ENCODE peak calls at places on chromosomes 16 and 17, in ten cellular contexts. A is cardiac muscle cell; Z is heart right ventricle; F is stomach; T is CD8-positive, alpha-beta memory T cell; Y is H1; S is spleen; N is neural progenitor cell; E is lower lobe of right lung; L is DND-41. V is an unnamed sample.

GRCh38 chr16:58651965-58652348 is 22.3 kb upstream of the CNOT1 start:
- DNase-seq in A (no peak), Z (no peak), F (no peak), T (no peak), Y (no peak), S (no peak), N (no peak), E (no peak), L (no peak), V (no peak)

GRCh38 chr16:59941581-59941980 is 1207.5 kb upstream of the GOT2 start:
- DNase-seq in A (no peak), Z (no peak), F (no peak), T (no peak), Y (no peak), S (no peak), N (no peak), E (no peak), L (no peak), V (no peak)

GRCh38 chr17:79024901-79025737 is 1.1 kb downstream of the C1QTNF1 start:
- DNase-seq in A (peak; percentile 49), Z (peak; percentile 77), F (peak; percentile 43), T (no peak), Y (no peak), S (peak; percentile 66), N (no peak), E (no peak), L (no peak), V (peak; percentile 53)

GRCh38 chr17:16150251-16150859 is 65.0 kb downstream of the NCOR1 start:
- DNase-seq in A (peak; percentile 66), Z (no peak), F (no peak), T (no peak), Y (no peak), S (no peak), N (no peak), E (no peak), L (no peak), V (no peak)

GRCh38 chr17:61555127-61555531 is 35.9 kb downstream of the NACA2 start:
- DNase-seq in A (no peak), Z (no peak), F (no peak), T (no peak), Y (no peak), S (no peak), N (no peak), E (no peak), L (peak; percentile 51), V (no peak)

GRCh38 chr16:2184346-2184745 is 12.1 kb downstream of the CASKIN1 start:
- DNase-seq in A (no peak), Z (no peak), F (no peak), T (no peak), Y (no peak), S (no peak), N (no peak), E (no peak), L (no peak), V (no peak)

GRCh38 chr16:50260206-50261159 is 5.9 kb upstream of the ADCY7 start:
- DNase-seq in A (no peak), Z (no peak), F (no peak), T (no peak), Y (no peak), S (peak; percentile 42), N (no peak), E (no peak), L (no peak), V (peak; percentile 17)

GRCh38 chr16:56425439-56425832 is at the start of gene AMFR:
- DNase-seq in A (peak; percentile 89), Z (peak; percentile 58), F (peak; percentile 72), T (peak; percentile 80), Y (peak; percentile 31), S (peak; percentile 93), N (peak; percentile 95), E (peak; percentile 78), L (peak; percentile 72), V (peak; percentile 80)

GRCh38 chr16:89770367-89770766 is 46.1 kb downstream of the FANCA start:
- DNase-seq in A (no peak), Z (no peak), F (no peak), T (no peak), Y (no peak), S (no peak), N (no peak), E (no peak), L (no peak), V (no peak)

GRCh38 chr16:89765292-89765810 is 44.0 kb downstream of the ZNF276 start:
- DNase-seq in A (no peak), Z (no peak), F (no peak), T (no peak), Y (no peak), S (no peak), N (no peak), E (no peak), L (no peak), V (no peak)

GRCh38 chr16:89761304-89761922 is 40.1 kb downstream of the ZNF276 start:
- DNase-seq in A (no peak), Z (no peak), F (no peak), T (peak; percentile 41), Y (no peak), S (no peak), N (no peak), E (no peak), L (no peak), V (no peak)

GRCh38 chr16:89759742-89760366 is 38.5 kb downstream of the ZNF276 start:
- DNase-seq in A (no peak), Z (no peak), F (no peak), T (no peak), Y (no peak), S (no peak), N (no peak), E (no peak), L (no peak), V (no peak)

GRCh38 chr16:89764711-89765201 is 43.4 kb downstream of the ZNF276 start:
- DNase-seq in A (peak; percentile 5), Z (peak; percentile 26), F (peak; percentile 86), T (peak; percentile 40), Y (no peak), S (peak; percentile 88), N (no peak), E (peak; percentile 77), L (no peak), V (no peak)
- H3K4me3 ChIP-seq in A (no peak overlapping the region), Z (peak overlapping the region; percentile 15), F (peak overlapping the region; percentile 40), T (peak overlapping the region; percentile 52), Y (no peak overlapping the region), S (peak overlapping the region; percentile 21), N (no peak overlapping the region), E (peak overlapping the region; percentile 47), L (no peak overlapping the region), V (no peak overlapping the region)

DNA sequence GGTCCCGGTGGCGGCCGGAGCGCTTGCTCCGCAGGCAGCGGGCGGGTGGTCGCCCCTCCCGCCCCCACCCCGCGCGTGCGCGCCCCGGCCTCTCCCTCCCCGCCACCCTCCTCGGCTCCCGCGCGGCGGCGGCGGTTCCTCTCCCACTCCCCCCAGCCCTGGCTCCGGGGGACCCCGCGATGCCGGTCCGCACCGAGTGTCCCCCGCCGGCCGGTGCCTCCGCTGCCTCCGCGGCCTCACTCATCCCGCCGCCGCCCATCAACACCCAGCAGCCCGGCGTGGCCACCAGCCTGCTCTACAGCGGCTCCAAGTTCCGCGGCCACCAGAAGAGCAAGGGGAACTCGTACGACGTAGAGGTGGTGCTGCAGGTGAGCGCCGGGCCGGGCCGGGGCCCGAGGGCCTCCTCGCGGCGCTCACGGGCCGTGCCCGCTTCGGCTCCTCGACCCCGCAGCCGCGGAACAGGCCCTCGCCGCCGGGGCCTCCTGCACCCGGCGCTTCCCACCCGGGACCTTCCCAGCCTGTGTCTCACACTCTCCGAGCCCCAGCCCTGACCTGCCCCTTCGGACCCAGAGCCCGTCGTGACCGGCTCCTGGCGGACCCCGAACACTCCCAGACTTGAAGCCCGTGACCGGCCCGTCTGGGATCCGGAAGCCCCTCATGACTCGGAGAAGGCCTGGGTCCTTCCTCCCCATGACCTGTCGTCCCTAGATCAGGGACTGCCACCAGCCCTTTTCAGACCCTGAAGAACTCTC is 503 bp downstream of the GID4 start:
- DNase-seq in A (peak; percentile 25), Z (no peak), F (peak; percentile 56), T (no peak), Y (no peak), S (no peak), N (peak; percentile 78), E (peak; percentile 67), L (no peak), V (no peak)
- H3K27ac ChIP-seq in A (peak overlapping the region; percentile 2), Z (peak overlapping the region; percentile 87), F (peak overlapping the region; percentile 89), T (peak overlapping the region; percentile 55), Y (no peak overlapping the region), S (peak overlapping the region; percentile 81), N (no peak overlapping the region), E (peak overlapping the region; percentile 84), L (peak overlapping the region; percentile 76), V (peak overlapping the region; percentile 68)

GRCh38 chr16:57486858-57487834 is 853 bp upstream of the DOK4 start:
- DNase-seq in A (no peak), Z (no peak), F (no peak), T (no peak), Y (no peak), S (peak; percentile 62), N (no peak), E (no peak), L (no peak), V (no peak)
- H3K4me3 ChIP-seq in A (peak overlapping the region; percentile 100), Z (peak overlapping the region; percentile 89), F (peak overlapping the region; percentile 84), T (peak overlapping the region; percentile 43), Y (peak overlapping the region; percentile 79), S (peak overlapping the region; percentile 45), N (no peak overlapping the region), E (peak overlapping the region; percentile 86), L (no peak overlapping the region), V (peak overlapping the region; percentile 41)

GRCh38 chr16:14182999-14183398 is 111.9 kb downstream of the MRTFB start:
- DNase-seq in A (no peak), Z (no peak), F (no peak), T (no peak), Y (no peak), S (no peak), N (no peak), E (no peak), L (no peak), V (no peak)

GRCh38 chr16:14193316-14193871 is 122.3 kb downstream of the MRTFB start:
- DNase-seq in A (no peak), Z (no peak), F (peak; percentile 34), T (no peak), Y (no peak), S (no peak), N (no peak), E (no peak), L (peak; percentile 74), V (no peak)

GRCh38 chr16:14186007-14186953 is 115.2 kb downstream of the MRTFB start:
- DNase-seq in A (peak; percentile 85), Z (peak; percentile 56), F (no peak), T (no peak), Y (peak; percentile 13), S (no peak), N (peak; percentile 74), E (no peak), L (no peak), V (no peak)

GRCh38 chr16:14186954-14187306 is 115.8 kb downstream of the MRTFB start:
- DNase-seq in A (no peak), Z (no peak), F (no peak), T (no peak), Y (no peak), S (no peak), N (no peak), E (no peak), L (no peak), V (no peak)

DNA sequence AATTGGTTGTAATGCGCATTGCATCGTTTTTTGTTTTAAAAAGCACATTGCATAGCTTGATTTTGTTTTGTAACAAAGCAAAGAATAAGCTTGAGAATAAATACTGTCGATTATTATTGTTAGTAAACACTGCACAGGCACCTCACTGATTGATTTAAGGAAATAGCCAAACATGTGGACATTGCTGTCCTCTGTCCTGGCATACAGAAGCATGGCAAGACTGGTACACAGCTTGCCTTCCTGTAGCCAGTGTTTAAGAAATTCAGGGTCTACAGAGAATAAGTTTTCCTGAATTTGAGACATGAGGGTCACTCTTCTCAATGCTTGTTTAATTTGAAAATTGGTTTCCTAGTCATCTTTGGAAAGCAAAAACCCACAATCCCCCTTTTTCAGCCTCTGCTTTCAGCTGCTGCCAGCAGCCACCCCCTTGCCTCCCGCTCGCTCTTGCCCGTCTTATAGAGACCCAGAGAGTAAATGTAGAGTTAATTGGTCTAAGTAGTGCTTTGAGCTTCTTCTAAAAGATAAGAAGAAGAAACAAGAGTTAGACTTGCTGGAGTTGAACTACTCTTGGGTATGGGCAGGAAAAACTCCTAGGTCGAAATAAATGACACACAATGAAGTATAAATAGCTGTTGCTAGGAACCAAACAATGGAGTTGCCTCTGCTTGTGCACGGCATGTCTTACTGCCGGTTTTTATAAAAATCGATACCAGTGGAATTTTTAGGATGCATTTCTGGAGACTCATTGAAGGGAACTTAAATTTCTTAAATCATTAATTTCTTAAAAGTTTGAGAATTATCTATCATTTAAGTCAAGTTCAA is 116.6 kb downstream of the MRTFB start:
- DNase-seq in A (no peak), Z (no peak), F (no peak), T (no peak), Y (no peak), S (no peak), N (no peak), E (no peak), L (no peak), V (no peak)
- H3K27ac ChIP-seq in A (peak overlapping the region; percentile 88), Z (peak overlapping the region; percentile 84), F (peak overlapping the region; percentile 66), T (no peak overlapping the region), Y (no peak overlapping the region), S (no peak overlapping the region), N (no peak overlapping the region), E (peak overlapping the region; percentile 72), L (no peak overlapping the region), V (no peak overlapping the region)